ENCODE peak calls at places on chromosome 17, in nine cellular contexts. M is mesendoderm, G is SK-N-SH, J is GM12891, N is GM12878, C is heart right ventricle, E is H7, Y is midbrain, P is AG04449. W is an unnamed sample.

GRCh38 chr17:8067806-8068205 is 19.7 kb downstream of the ALOX12B start:
- DNase-seq in M (no peak), G (no peak), J (no peak), N (no peak), C (no peak), E (no peak), Y (no peak), P (no peak), W (no peak)

GRCh38 chr17:76075364-76076099 is 951 bp downstream of the GALR2 start:
- DNase-seq in M (peak), G (peak), J (peak), N (no peak), C (no peak), E (peak), Y (no peak), P (no peak), W (no peak)

GRCh38 chr17:28008526-28008925 is 34.0 kb upstream of the NLK start:
- DNase-seq in M (peak), G (no peak), J (no peak), N (no peak), C (peak), E (peak), Y (no peak), P (peak), W (peak)

GRCh38 chr17:74475189-74475588 is 8.8 kb downstream of the CD300A start:
- DNase-seq in M (no peak), G (no peak), J (no peak), N (no peak), C (no peak), E (no peak), Y (no peak), P (no peak), W (no peak)

GRCh38 chr17:43540821-43541674 is 5.1 kb downstream of the ETV4 start:
- DNase-seq in M (peak), G (no peak), J (no peak), N (no peak), C (no peak), E (peak), Y (no peak), P (no peak), W (peak)

GRCh38 chr17:82876602-82877391 is 37.0 kb upstream of the ZNF750 start:
- DNase-seq in M (peak), G (peak), J (no peak), N (no peak), C (peak), E (peak), Y (peak), P (no peak), W (peak)

GRCh38 chr17:4497101-4497824 is 1.4 kb upstream of the SPNS2 start:
- DNase-seq in M (no peak), G (no peak), J (no peak), N (peak), C (no peak), E (no peak), Y (no peak), P (no peak), W (no peak)

GRCh38 chr17:76076765-76077581 is 2.0 kb upstream of the ZACN start:
- DNase-seq in M (no peak), G (peak), J (peak), N (no peak), C (no peak), E (peak), Y (no peak), P (no peak), W (no peak)

GRCh38 chr17:56891751-56892150 is 22.1 kb downstream of the TRIM25 start:
- DNase-seq in M (peak), G (peak), J (no peak), N (no peak), C (peak), E (peak), Y (no peak), P (no peak), W (no peak)

GRCh38 chr17:38815576-38816193 is 9.4 kb downstream of the CWC25 start:
- DNase-seq in M (peak), G (no peak), J (no peak), N (no peak), C (no peak), E (no peak), Y (no peak), P (no peak), W (peak)

GRCh38 chr17:65902831-65903549 is 288.9 kb downstream of the CEP112 start:
- DNase-seq in M (peak), G (no peak), J (no peak), N (no peak), C (no peak), E (peak), Y (peak), P (no peak), W (no peak)

GRCh38 chr17:19386974-19387920 is at the start of gene MFAP4:
- DNase-seq in M (peak), G (peak), J (no peak), N (no peak), C (peak), E (peak), Y (peak), P (peak), W (peak)

GRCh38 chr17:70076831-70077230 is 1.8 kb downstream of the KCNJ16 start:
- DNase-seq in M (no peak), G (no peak), J (no peak), N (no peak), C (no peak), E (no peak), Y (no peak), P (no peak), W (no peak)

GRCh38 chr17:82896071-82897000 is 56.5 kb upstream of the ZNF750 start:
- DNase-seq in M (no peak), G (no peak), J (no peak), N (no peak), C (no peak), E (no peak), Y (no peak), P (no peak), W (no peak)

GRCh38 chr17:80811181-80812105 is 180.2 kb upstream of the CHMP6 start:
- DNase-seq in M (no peak), G (no peak), J (no peak), N (no peak), C (no peak), E (no peak), Y (no peak), P (no peak), W (no peak)

GRCh38 chr17:31907342-31907975 is 6.0 kb upstream of the UTP6 start:
- DNase-seq in M (peak), G (no peak), J (no peak), N (no peak), C (no peak), E (no peak), Y (no peak), P (no peak), W (no peak)

GRCh38 chr17:47934856-47935255 is 6.5 kb upstream of the PNPO start:
- DNase-seq in M (no peak), G (no peak), J (no peak), N (no peak), C (no peak), E (no peak), Y (no peak), P (no peak), W (peak)

GRCh38 chr17:67136191-67137025 is 92.1 kb downstream of the CACNG1 start:
- DNase-seq in M (no peak), G (no peak), J (no peak), N (no peak), C (no peak), E (no peak), Y (no peak), P (no peak), W (no peak)

GRCh38 chr17:73281926-73282325 is 20.2 kb upstream of the CPSF4L start:
- DNase-seq in M (no peak), G (no peak), J (peak), N (peak), C (no peak), E (no peak), Y (no peak), P (no peak), W (no peak)

GRCh38 chr17:41455236-41455635 is 11.9 kb downstream of the KRT32 start:
- DNase-seq in M (no peak), G (no peak), J (no peak), N (no peak), C (no peak), E (no peak), Y (no peak), P (no peak), W (no peak)

GRCh38 chr17:39213852-39214251 is 11.9 kb downstream of the STAC2 start:
- DNase-seq in M (peak), G (no peak), J (no peak), N (no peak), C (no peak), E (peak), Y (no peak), P (no peak), W (no peak)

GRCh38 chr17:79702550-79703236 is 28.1 kb upstream of the ENPP7 start:
- DNase-seq in M (no peak), G (no peak), J (no peak), N (no peak), C (no peak), E (no peak), Y (no peak), P (no peak), W (no peak)

GRCh38 chr17:8060274-8060673 is 21.4 kb downstream of the ALOX15B start:
- DNase-seq in M (peak), G (peak), J (no peak), N (peak), C (no peak), E (peak), Y (peak), P (no peak), W (peak)

GRCh38 chr17:65987988-65988387 is 203.9 kb downstream of the CEP112 start:
- DNase-seq in M (peak), G (no peak), J (no peak), N (peak), C (no peak), E (peak), Y (no peak), P (no peak), W (no peak)

GRCh38 chr17:78859051-78859450 is 18.4 kb upstream of the USP36 start:
- DNase-seq in M (no peak), G (no peak), J (no peak), N (no peak), C (no peak), E (no peak), Y (no peak), P (no peak), W (no peak)

GRCh38 chr17:29699283-29699682 is 76.6 kb upstream of the CORO6 start:
- DNase-seq in M (no peak), G (no peak), J (no peak), N (no peak), C (no peak), E (no peak), Y (peak), P (no peak), W (no peak)

GRCh38 chr17:21288581-21289017 is 4.1 kb downstream of the MAP2K3 start:
- DNase-seq in M (no peak), G (no peak), J (no peak), N (peak), C (no peak), E (no peak), Y (no peak), P (no peak), W (no peak)

GRCh38 chr17:78000351-78000750 is 41.8 kb downstream of the TNRC6C start:
- DNase-seq in M (no peak), G (peak), J (no peak), N (no peak), C (no peak), E (no peak), Y (no peak), P (peak), W (peak)

GRCh38 chr17:78197147-78197830 is 10.1 kb downstream of the AFMID start:
- DNase-seq in M (peak), G (no peak), J (no peak), N (no peak), C (no peak), E (peak), Y (peak), P (no peak), W (no peak)

GRCh38 chr17:79966681-79967080 is 69.0 kb downstream of the TBC1D16 start:
- DNase-seq in M (no peak), G (no peak), J (no peak), N (no peak), C (no peak), E (no peak), Y (no peak), P (no peak), W (no peak)

GRCh38 chr17:8940866-8941471 is 24.5 kb downstream of the PIK3R5 start:
- DNase-seq in M (no peak), G (no peak), J (no peak), N (no peak), C (no peak), E (peak), Y (no peak), P (no peak), W (no peak)

GRCh38 chr17:73271078-73271477 is 9.4 kb upstream of the CPSF4L start:
- DNase-seq in M (no peak), G (no peak), J (peak), N (peak), C (no peak), E (no peak), Y (no peak), P (no peak), W (no peak)

W was measured in hepatic stellate cell.